ENCODE peak calls at places on chromosomes 5 and 9, in four cellular contexts. D, C, O and T are unnamed samples.

GRCh38 chr5:139383275-139383992 is at the start of gene SLC23A1:
- DNase-seq in D (no peak), C (no peak), O (no peak), T (no peak)

GRCh38 chr5:78411596-78411995 is 51.2 kb downstream of the SCAMP1 start:
- DNase-seq in D (no peak), C (no peak), O (no peak), T (no peak)

GRCh38 chr9:110752766-110753165 is 84.2 kb downstream of the MUSK start:
- DNase-seq in D (peak; percentile 99), C (peak; percentile 89), O (no peak), T (no peak)

GRCh38 chr5:150590979-150591411 is 49.5 kb upstream of the SYNPO start:
- DNase-seq in D (no peak), C (no peak), O (no peak), T (no peak)

GRCh38 chr9:108049026-108049591 is 559.5 kb upstream of the KLF4 start:
- DNase-seq in D (peak; percentile 95), C (peak; percentile 90), O (no peak), T (no peak)

GRCh38 chr9:1879501-1879900 is 135.6 kb upstream of the SMARCA2 start:
- DNase-seq in D (no peak), C (no peak), O (no peak), T (no peak)

GRCh38 chr5:140246378-140247122 is 56.4 kb downstream of the PFDN1 start:
- DNase-seq in D (peak; percentile 73), C (peak; percentile 80), O (no peak), T (no peak)

GRCh38 chr9:98401140-98402025 is 145.9 kb upstream of the TBC1D2 start:
- DNase-seq in D (no peak), C (peak; percentile 42), O (no peak), T (no peak)

GRCh38 chr9:98903938-98904560 is 39.7 kb upstream of the COL15A1 start:
- DNase-seq in D (no peak), C (no peak), O (no peak), T (no peak)

GRCh38 chr5:151537044-151537443 is 54.1 kb downstream of the FAT2 start:
- DNase-seq in D (no peak), C (no peak), O (no peak), T (no peak)

GRCh38 chr5:16888694-16889124 is 47.4 kb downstream of the MYO10 start:
- DNase-seq in D (peak; percentile 71), C (no peak), O (no peak), T (no peak)

GRCh38 chr9:77708416-77708815 is 60.3 kb upstream of the GNA14 start:
- DNase-seq in D (peak; percentile 60), C (peak; percentile 74), O (no peak), T (no peak)

GRCh38 chr5:132019857-132020555 is 8.5 kb upstream of the ACSL6 start:
- DNase-seq in D (no peak), C (no peak), O (no peak), T (no peak)

GRCh38 chr5:148632978-148633377 is 21.3 kb downstream of the HTR4 start:
- DNase-seq in D (no peak), C (no peak), O (no peak), T (no peak)

GRCh38 chr5:180212363-180213255 is 3.6 kb upstream of the RASGEF1C start:
- DNase-seq in D (peak; percentile 30), C (no peak), O (no peak), T (no peak)